ENCODE peak calls at places on chromosomes 7 and 10, in eight cellular contexts. D is sciatic nerve; S is activated CD4-positive, alpha-beta T cell treated with anti-CD3 and anti-CD28 coated beads, Interleukin-2, amount 10 ng/mL, durations not matched to agents 7 days and 5 days; H is upper lobe of right lung; U is activated CD8-positive, alpha-beta memory T cell treated with anti-CD3 and anti-CD28 coated beads for 48 hours; Z is T follicular helper cell; E is SHP77; A is iPS-NIHi11. C is an unnamed sample.

GRCh38 chr10:35888400-35888799 is 246.3 kb upstream of the FZD8 start:
- DNase-seq in D (no peak), S (no peak), H (no peak), U (no peak), Z (no peak), E (no peak), A (no peak), C (no peak)

GRCh38 chr7:959271-959670 is 4.8 kb upstream of the ADAP1 start:
- DNase-seq in D (no peak), S (no peak), H (peak; percentile 59), U (no peak), Z (no peak), E (no peak), A (no peak), C (no peak)

GRCh38 chr7:11551470-11551869 is 280.5 kb downstream of the THSD7A start:
- DNase-seq in D (no peak), S (no peak), H (no peak), U (no peak), Z (no peak), E (no peak), A (no peak), C (no peak)

GRCh38 chr7:22843681-22844309 is 21.1 kb upstream of the TOMM7 start:
- DNase-seq in D (no peak), S (no peak), H (no peak), U (no peak), Z (no peak), E (no peak), A (no peak), C (no peak)

GRCh38 chr10:132690401-132690800 is 95.5 kb downstream of the NKX6-2 start:
- DNase-seq in D (peak; percentile 39), S (no peak), H (peak; percentile 38), U (no peak), Z (no peak), E (no peak), A (no peak), C (no peak)

GRCh38 chr10:113007343-113007771 is 57.3 kb downstream of the TCF7L2 start:
- DNase-seq in D (no peak), S (peak; percentile 68), H (no peak), U (no peak), Z (peak; percentile 27), E (no peak), A (no peak), C (no peak)

GRCh38 chr10:29105516-29106215 is 183.2 kb upstream of the LYZL1 start:
- DNase-seq in D (no peak), S (no peak), H (no peak), U (no peak), Z (no peak), E (no peak), A (no peak), C (peak; percentile 90)

GRCh38 chr7:91912500-91912899 is 28.2 kb upstream of the AKAP9 start:
- DNase-seq in D (no peak), S (no peak), H (no peak), U (no peak), Z (no peak), E (no peak), A (no peak), C (peak; percentile 49)

GRCh38 chr10:72037266-72037665 is 51.1 kb downstream of the SPOCK2 start:
- DNase-seq in D (no peak), S (no peak), H (no peak), U (no peak), Z (no peak), E (no peak), A (peak; percentile 37), C (no peak)

GRCh38 chr7:80967536-80968297 is 48.9 kb upstream of the SEMA3C start:
- DNase-seq in D (no peak), S (no peak), H (no peak), U (no peak), Z (no peak), E (no peak), A (no peak), C (peak; percentile 13)

GRCh38 chr10:63437334-63437949 is 28.3 kb downstream of the JMJD1C start:
- DNase-seq in D (no peak), S (no peak), H (no peak), U (no peak), Z (no peak), E (no peak), A (no peak), C (no peak)

GRCh38 chr7:64515330-64515729 is 47.5 kb downstream of the ZNF680 start:
- DNase-seq in D (no peak), S (no peak), H (no peak), U (no peak), Z (no peak), E (no peak), A (no peak), C (peak; percentile 51)

GRCh38 chr10:52252322-52252721 is 61.8 kb upstream of the DKK1 start:
- DNase-seq in D (no peak), S (no peak), H (no peak), U (no peak), Z (no peak), E (no peak), A (no peak), C (no peak)

GRCh38 chr7:46687203-46687602 is 766.1 kb upstream of the IGFBP3 start:
- DNase-seq in D (no peak), S (no peak), H (no peak), U (no peak), Z (no peak), E (no peak), A (no peak), C (no peak)

GRCh38 chr7:151869457-151869856 is 7.5 kb downstream of the PRKAG2 start:
- DNase-seq in D (no peak), S (no peak), H (no peak), U (no peak), Z (no peak), E (no peak), A (no peak), C (no peak)

GRCh38 chr10:43202657-43203490 is 64.0 kb downstream of the RASGEF1A start:
- DNase-seq in D (peak; percentile 84), S (peak; percentile 40), H (peak; percentile 80), U (no peak), Z (peak; percentile 14), E (no peak), A (peak; percentile 90), C (no peak)